ENCODE peak calls at places on chromosome 22, in ten cellular contexts. One of them, this sample, is unnamed. For H3K9me3 and H3K4me1, the result is how much of the 10 kb centered on the place peaks cover.

GRCh38 chr22:19705181-19705934 is 8.9 kb upstream of the SEPTIN5 start:
- DNase-seq in mucosa of descending colon: no peak
- DNase-seq in ovary: no peak
- DNase-seq in heart right ventricle: no peak
- DNase-seq in fibroblast of lung: no peak
- DNase-seq in astrocyte: no peak
- DNase-seq in left ventricle myocardium inferior: no peak
- DNase-seq in lower lobe of right lung: peak
- DNase-seq in tibial artery: peak
- DNase-seq in esophagus squamous epithelium: no peak
- DNase-seq in this sample: no peak

GRCh38 chr22:24108073-24108472 is 73.2 kb upstream of the SUSD2 start:
- DNase-seq in tibial artery: no peak
- DNase-seq in astrocyte: no peak
- DNase-seq in ovary: no peak
- DNase-seq in heart right ventricle: no peak
- DNase-seq in esophagus squamous epithelium: no peak
- DNase-seq in mucosa of descending colon: no peak
- DNase-seq in left ventricle myocardium inferior: no peak
- DNase-seq in fibroblast of lung: no peak
- DNase-seq in lower lobe of right lung: no peak
- DNase-seq in this sample: no peak

GRCh38 chr22:31496735-31497146 is 405 bp downstream of the SFI1 start:
- DNase-seq in mucosa of descending colon: peak
- DNase-seq in left ventricle myocardium inferior: no peak
- DNase-seq in fibroblast of lung: no peak
- DNase-seq in tibial artery: no peak
- DNase-seq in astrocyte: no peak
- DNase-seq in ovary: no peak
- DNase-seq in heart right ventricle: peak
- DNase-seq in esophagus squamous epithelium: no peak
- DNase-seq in lower lobe of right lung: peak
- DNase-seq in this sample: peak

GRCh38 chr22:29385748-29386147 is 2.6 kb downstream of the AP1B1 start:
- DNase-seq in left ventricle myocardium inferior: no peak
- DNase-seq in esophagus squamous epithelium: no peak
- DNase-seq in astrocyte: no peak
- DNase-seq in heart right ventricle: no peak
- DNase-seq in ovary: no peak
- DNase-seq in lower lobe of right lung: no peak
- DNase-seq in tibial artery: peak
- DNase-seq in mucosa of descending colon: no peak
- DNase-seq in fibroblast of lung: no peak
- DNase-seq in this sample: no peak

GRCh38 chr22:20750461-20751184 is 23.3 kb upstream of the SERPIND1 start:
- DNase-seq in esophagus squamous epithelium: no peak
- DNase-seq in heart right ventricle: peak
- DNase-seq in left ventricle myocardium inferior: peak
- DNase-seq in mucosa of descending colon: no peak
- DNase-seq in lower lobe of right lung: no peak
- DNase-seq in astrocyte: peak
- DNase-seq in ovary: peak
- DNase-seq in fibroblast of lung: peak
- DNase-seq in tibial artery: peak
- DNase-seq in this sample: peak

GRCh38 chr22:43441751-43442150 is 29.9 kb downstream of the MPPED1 start:
- DNase-seq in left ventricle myocardium inferior: no peak
- DNase-seq in ovary: no peak
- DNase-seq in lower lobe of right lung: no peak
- DNase-seq in fibroblast of lung: no peak
- DNase-seq in mucosa of descending colon: no peak
- DNase-seq in esophagus squamous epithelium: no peak
- DNase-seq in heart right ventricle: no peak
- DNase-seq in tibial artery: no peak
- DNase-seq in astrocyte: no peak
- DNase-seq in this sample: peak

GRCh38 chr22:38824587-38824986 is 19.2 kb downstream of the NPTXR start:
- DNase-seq in lower lobe of right lung: peak
- DNase-seq in mucosa of descending colon: no peak
- DNase-seq in left ventricle myocardium inferior: peak
- DNase-seq in heart right ventricle: peak
- DNase-seq in ovary: no peak
- DNase-seq in esophagus squamous epithelium: no peak
- DNase-seq in fibroblast of lung: peak
- DNase-seq in astrocyte: peak
- DNase-seq in tibial artery: no peak
- DNase-seq in this sample: peak

GRCh38 chr22:33465554-33465953 is 407.4 kb upstream of the SYN3 start:
- DNase-seq in heart right ventricle: peak
- DNase-seq in mucosa of descending colon: no peak
- DNase-seq in esophagus squamous epithelium: no peak
- DNase-seq in fibroblast of lung: no peak
- DNase-seq in lower lobe of right lung: no peak
- DNase-seq in left ventricle myocardium inferior: no peak
- DNase-seq in tibial artery: no peak
- DNase-seq in astrocyte: no peak
- DNase-seq in ovary: no peak
- DNase-seq in this sample: no peak

GRCh38 chr22:42299586-42300285 is 29.3 kb upstream of the TCF20 start:
- DNase-seq in mucosa of descending colon: no peak
- DNase-seq in esophagus squamous epithelium: no peak
- DNase-seq in tibial artery: peak
- DNase-seq in heart right ventricle: peak
- DNase-seq in lower lobe of right lung: no peak
- DNase-seq in left ventricle myocardium inferior: peak
- DNase-seq in ovary: no peak
- DNase-seq in fibroblast of lung: no peak
- DNase-seq in astrocyte: no peak
- DNase-seq in this sample: no peak

GRCh38 chr22:44459041-44459440 is 39.0 kb downstream of the RTL6 start:
- DNase-seq in lower lobe of right lung: no peak
- DNase-seq in ovary: no peak
- DNase-seq in heart right ventricle: no peak
- DNase-seq in astrocyte: no peak
- DNase-seq in fibroblast of lung: no peak
- DNase-seq in esophagus squamous epithelium: no peak
- DNase-seq in mucosa of descending colon: no peak
- DNase-seq in tibial artery: no peak
- DNase-seq in left ventricle myocardium inferior: no peak
- DNase-seq in this sample: no peak

GRCh38 chr22:48186121-48186790 is 1423.8 kb downstream of the TBC1D22A start:
- DNase-seq in ovary: no peak
- DNase-seq in heart right ventricle: no peak
- DNase-seq in lower lobe of right lung: no peak
- DNase-seq in mucosa of descending colon: no peak
- DNase-seq in astrocyte: no peak
- DNase-seq in left ventricle myocardium inferior: no peak
- DNase-seq in tibial artery: no peak
- DNase-seq in fibroblast of lung: no peak
- DNase-seq in esophagus squamous epithelium: no peak
- DNase-seq in this sample: no peak
- H3K9me3 ChIP-seq in ovary: under half
- H3K9me3 ChIP-seq in heart right ventricle: under half
- H3K9me3 ChIP-seq in lower lobe of right lung: under half
- H3K9me3 ChIP-seq in mucosa of descending colon: under half
- H3K9me3 ChIP-seq in astrocyte: under half
- H3K9me3 ChIP-seq in left ventricle myocardium inferior: under half
- H3K9me3 ChIP-seq in tibial artery: under half
- H3K9me3 ChIP-seq in fibroblast of lung: under half
- H3K9me3 ChIP-seq in esophagus squamous epithelium: under half
- H3K9me3 ChIP-seq in this sample: under half

GRCh38 chr22:22802346-22802970 is 85.2 kb upstream of the IGLL5 start:
- DNase-seq in esophagus squamous epithelium: no peak
- DNase-seq in fibroblast of lung: no peak
- DNase-seq in left ventricle myocardium inferior: no peak
- DNase-seq in tibial artery: no peak
- DNase-seq in ovary: no peak
- DNase-seq in mucosa of descending colon: no peak
- DNase-seq in heart right ventricle: no peak
- DNase-seq in lower lobe of right lung: no peak
- DNase-seq in astrocyte: no peak
- DNase-seq in this sample: no peak
- TF ChIP-seq CTCF in esophagus squamous epithelium: peak
- TF ChIP-seq CTCF in fibroblast of lung: no peak
- TF ChIP-seq CTCF in left ventricle myocardium inferior: peak
- TF ChIP-seq CTCF in tibial artery: no peak
- TF ChIP-seq CTCF in ovary: no peak
- TF ChIP-seq CTCF in mucosa of descending colon: no peak
- TF ChIP-seq CTCF in heart right ventricle: no peak
- TF ChIP-seq CTCF in lower lobe of right lung: no peak
- TF ChIP-seq CTCF in astrocyte: no peak
- TF ChIP-seq CTCF in this sample: no peak

GRCh38 chr22:49865156-49865555 is 11.5 kb downstream of the ZBED4 start:
- DNase-seq in heart right ventricle: no peak
- DNase-seq in mucosa of descending colon: no peak
- DNase-seq in lower lobe of right lung: no peak
- DNase-seq in fibroblast of lung: no peak
- DNase-seq in tibial artery: no peak
- DNase-seq in left ventricle myocardium inferior: no peak
- DNase-seq in esophagus squamous epithelium: no peak
- DNase-seq in ovary: peak
- DNase-seq in astrocyte: no peak
- DNase-seq in this sample: no peak

GRCh38 chr22:49866646-49867045 is 13.0 kb downstream of the ZBED4 start:
- DNase-seq in mucosa of descending colon: no peak
- DNase-seq in heart right ventricle: no peak
- DNase-seq in left ventricle myocardium inferior: no peak
- DNase-seq in astrocyte: no peak
- DNase-seq in fibroblast of lung: no peak
- DNase-seq in lower lobe of right lung: no peak
- DNase-seq in ovary: no peak
- DNase-seq in esophagus squamous epithelium: no peak
- DNase-seq in tibial artery: no peak
- DNase-seq in this sample: no peak

GRCh38 chr22:49869091-49869830 is 15.6 kb downstream of the ZBED4 start:
- DNase-seq in esophagus squamous epithelium: no peak
- DNase-seq in left ventricle myocardium inferior: no peak
- DNase-seq in tibial artery: no peak
- DNase-seq in heart right ventricle: no peak
- DNase-seq in astrocyte: no peak
- DNase-seq in mucosa of descending colon: no peak
- DNase-seq in lower lobe of right lung: no peak
- DNase-seq in fibroblast of lung: no peak
- DNase-seq in ovary: no peak
- DNase-seq in this sample: no peak

GRCh38 chr22:49866134-49866533 is 12.5 kb downstream of the ZBED4 start:
- DNase-seq in heart right ventricle: no peak
- DNase-seq in astrocyte: no peak
- DNase-seq in left ventricle myocardium inferior: no peak
- DNase-seq in mucosa of descending colon: no peak
- DNase-seq in fibroblast of lung: no peak
- DNase-seq in lower lobe of right lung: no peak
- DNase-seq in ovary: no peak
- DNase-seq in esophagus squamous epithelium: no peak
- DNase-seq in tibial artery: no peak
- DNase-seq in this sample: no peak

DNA sequence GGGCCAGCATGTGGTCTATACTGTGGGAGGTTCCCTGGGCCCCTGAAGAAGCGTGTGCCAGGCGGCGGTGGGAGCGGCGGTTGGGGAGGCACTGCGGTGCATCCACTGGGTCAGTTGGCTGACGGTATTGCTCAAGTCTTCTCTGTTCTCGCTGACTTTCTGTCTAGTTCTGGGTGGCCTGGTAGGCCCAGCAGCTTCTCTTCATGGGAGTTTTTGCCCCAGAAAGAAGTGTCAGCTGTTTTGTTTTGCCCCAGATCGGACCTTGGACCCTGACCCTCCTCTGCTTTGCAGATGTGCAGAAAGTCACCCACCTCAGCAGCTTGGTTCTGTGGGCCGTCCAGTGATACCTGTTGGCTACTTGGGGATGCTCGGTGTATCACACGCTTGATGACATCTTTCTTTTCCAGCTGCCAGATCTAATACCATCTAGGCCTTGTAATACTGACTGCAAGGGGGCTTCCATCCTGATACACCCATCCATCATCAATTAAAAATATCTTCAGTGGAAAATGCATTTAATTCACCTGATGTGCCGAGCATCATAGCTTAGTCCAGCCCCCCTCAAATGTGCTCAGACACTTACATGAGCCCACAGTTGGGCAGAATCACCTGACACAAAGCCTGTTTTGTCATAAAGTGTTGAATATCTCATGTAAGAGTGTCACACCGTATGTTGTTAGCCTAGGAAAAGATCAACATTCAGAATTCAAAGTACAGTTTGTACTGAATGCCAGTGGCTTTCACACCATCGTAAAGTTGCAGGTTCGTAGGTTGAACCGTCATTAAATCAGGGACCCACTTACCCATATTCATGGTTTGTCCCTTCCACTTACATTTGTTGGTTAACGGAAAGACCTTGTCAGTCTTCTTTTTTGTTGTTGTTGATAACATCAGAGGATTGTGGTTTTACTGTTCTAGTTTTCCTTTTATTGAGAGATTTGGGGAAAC is 13.9 kb downstream of the ZBED4 start:
- DNase-seq in left ventricle myocardium inferior: no peak
- DNase-seq in esophagus squamous epithelium: no peak
- DNase-seq in astrocyte: no peak
- DNase-seq in mucosa of descending colon: no peak
- DNase-seq in fibroblast of lung: no peak
- DNase-seq in tibial artery: no peak
- DNase-seq in heart right ventricle: no peak
- DNase-seq in ovary: no peak
- DNase-seq in lower lobe of right lung: no peak
- DNase-seq in this sample: no peak
- H3K4me1 ChIP-seq in left ventricle myocardium inferior: under half
- H3K4me1 ChIP-seq in esophagus squamous epithelium: under half
- H3K4me1 ChIP-seq in astrocyte: under half
- H3K4me1 ChIP-seq in mucosa of descending colon: under half
- H3K4me1 ChIP-seq in fibroblast of lung: under half
- H3K4me1 ChIP-seq in tibial artery: under half
- H3K4me1 ChIP-seq in heart right ventricle: under half
- H3K4me1 ChIP-seq in ovary: under half
- H3K4me1 ChIP-seq in lower lobe of right lung: under half
- H3K4me1 ChIP-seq in this sample: under half

GRCh38 chr22:46292173-46292572 is 4.5 kb upstream of the GTSE1 start:
- DNase-seq in ovary: no peak
- DNase-seq in astrocyte: no peak
- DNase-seq in mucosa of descending colon: no peak
- DNase-seq in tibial artery: no peak
- DNase-seq in left ventricle myocardium inferior: no peak
- DNase-seq in fibroblast of lung: no peak
- DNase-seq in lower lobe of right lung: no peak
- DNase-seq in heart right ventricle: no peak
- DNase-seq in esophagus squamous epithelium: no peak
- DNase-seq in this sample: no peak
- H3K9me3 ChIP-seq in ovary: under half
- H3K9me3 ChIP-seq in astrocyte: under half
- H3K9me3 ChIP-seq in mucosa of descending colon: under half
- H3K9me3 ChIP-seq in tibial artery: under half
- H3K9me3 ChIP-seq in left ventricle myocardium inferior: under half
- H3K9me3 ChIP-seq in fibroblast of lung: under half
- H3K9me3 ChIP-seq in lower lobe of right lung: under half
- H3K9me3 ChIP-seq in heart right ventricle: under half
- H3K9me3 ChIP-seq in esophagus squamous epithelium: under half
- H3K9me3 ChIP-seq in this sample: under half

DNA sequence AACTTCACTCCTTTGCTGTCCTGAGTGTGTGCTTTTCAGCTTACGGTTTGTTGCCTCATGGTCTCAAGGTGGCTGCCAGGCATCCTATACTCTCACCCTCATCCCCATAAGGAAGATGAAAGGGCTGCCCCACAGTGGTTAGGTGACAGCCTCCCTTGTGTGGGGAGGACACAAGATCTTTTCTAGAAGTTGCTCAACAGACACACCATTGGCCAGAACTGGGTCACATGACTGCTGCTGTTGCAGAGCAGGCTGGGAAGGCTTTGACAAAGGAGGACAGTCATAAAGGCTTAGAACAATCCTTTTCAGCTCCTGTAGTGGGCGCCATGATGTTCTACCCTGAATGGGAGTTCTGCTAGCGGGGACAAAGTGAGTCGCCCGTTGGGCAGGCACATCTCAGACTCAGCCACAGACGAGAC is 69.7 kb upstream of the RASD2 start:
- DNase-seq in esophagus squamous epithelium: no peak
- DNase-seq in left ventricle myocardium inferior: no peak
- DNase-seq in lower lobe of right lung: no peak
- DNase-seq in tibial artery: no peak
- DNase-seq in ovary: no peak
- DNase-seq in mucosa of descending colon: no peak
- DNase-seq in fibroblast of lung: peak
- DNase-seq in astrocyte: peak
- DNase-seq in heart right ventricle: no peak
- DNase-seq in this sample: no peak
- TF ChIP-seq CTCF in esophagus squamous epithelium: no peak
- TF ChIP-seq CTCF in left ventricle myocardium inferior: no peak
- TF ChIP-seq CTCF in lower lobe of right lung: no peak
- TF ChIP-seq CTCF in tibial artery: no peak
- TF ChIP-seq CTCF in ovary: no peak
- TF ChIP-seq CTCF in mucosa of descending colon: no peak
- TF ChIP-seq CTCF in fibroblast of lung: no peak
- TF ChIP-seq CTCF in astrocyte: peak
- TF ChIP-seq CTCF in heart right ventricle: no peak
- TF ChIP-seq CTCF in this sample: no peak